ENCODE peak calls at places on chromosomes 11 and 22, in seven cellular contexts. M is cerebellar cortex, X is mucosa of descending colon, Q is sciatic nerve, C is GM06990, R is HS-5, B is type B pancreatic cell. O is an unnamed sample.
A peak's percentile ranks its signal among the peaks of the same experiment; 100 is the strongest.

GRCh38 chr11:128692750-128693578 is 908 bp upstream of the FLI1 start:
- DNase-seq in M (no peak), X (peak; percentile 70), Q (peak; percentile 70), C (peak; percentile 61), R (no peak), B (no peak), O (peak; percentile 56)

GRCh38 chr22:29625090-29625825 is 21.8 kb downstream of the NF2 start:
- DNase-seq in M (peak; percentile 75), X (no peak), Q (peak; percentile 65), C (no peak), R (peak; percentile 60), B (no peak), O (no peak)

GRCh38 chr11:56849250-56849649 is 100.8 kb upstream of the OR9G4 start:
- DNase-seq in M (no peak), X (no peak), Q (no peak), C (no peak), R (no peak), B (no peak), O (no peak)

GRCh38 chr11:69520186-69520585 is 38.7 kb downstream of the LINC01488 start:
- DNase-seq in M (no peak), X (no peak), Q (no peak), C (no peak), R (no peak), B (no peak), O (no peak)

GRCh38 chr22:44531487-44531886 is 33.5 kb upstream of the RTL6 start:
- DNase-seq in M (no peak), X (no peak), Q (no peak), C (no peak), R (no peak), B (no peak), O (no peak)

GRCh38 chr22:44182591-44183588 is 2.2 kb downstream of the PARVG start:
- DNase-seq in M (no peak), X (peak; percentile 85), Q (no peak), C (peak; percentile 57), R (no peak), B (no peak), O (peak; percentile 68)

GRCh38 chr11:76410771-76411423 is 29.8 kb downstream of the GVQW3 start:
- DNase-seq in M (no peak), X (no peak), Q (no peak), C (no peak), R (no peak), B (no peak), O (no peak)

GRCh38 chr11:9396752-9397151 is 12.3 kb downstream of the IPO7 start:
- DNase-seq in M (no peak), X (no peak), Q (no peak), C (no peak), R (no peak), B (no peak), O (no peak)

GRCh38 chr11:9613830-9614762 is 40.6 kb downstream of the WEE1 start:
- DNase-seq in M (peak; percentile 79), X (peak; percentile 94), Q (peak; percentile 93), C (peak; percentile 97), R (peak; percentile 68), B (peak; percentile 93), O (peak; percentile 93)

GRCh38 chr11:118619444-118620205 is 12.2 kb downstream of the PHLDB1 start:
- DNase-seq in M (peak; percentile 84), X (peak; percentile 22), Q (no peak), C (no peak), R (peak; percentile 81), B (no peak), O (no peak)

GRCh38 chr11:118924591-118925585 is 838 bp downstream of the BCL9L start:
- DNase-seq in M (peak; percentile 74), X (peak; percentile 77), Q (no peak), C (peak; percentile 51), R (no peak), B (peak; percentile 77), O (peak; percentile 53)

GRCh38 chr22:20741634-20742581 is 32.0 kb upstream of the SERPIND1 start:
- DNase-seq in M (peak; percentile 60), X (no peak), Q (no peak), C (no peak), R (no peak), B (no peak), O (no peak)

GRCh38 chr11:43925063-43925931 is 17.1 kb upstream of the C11orf96 start:
- DNase-seq in M (no peak), X (no peak), Q (no peak), C (no peak), R (no peak), B (no peak), O (no peak)

GRCh38 chr22:19579113-19579811 is 55.1 kb upstream of the CLDN5 start:
- DNase-seq in M (no peak), X (no peak), Q (no peak), C (no peak), R (no peak), B (no peak), O (no peak)

GRCh38 chr11:120030411-120030810 is 107.5 kb downstream of the TRIM29 start:
- DNase-seq in M (no peak), X (no peak), Q (no peak), C (no peak), R (no peak), B (no peak), O (no peak)

GRCh38 chr11:34505874-34506273 is 7.7 kb downstream of the ELF5 start:
- DNase-seq in M (no peak), X (no peak), Q (no peak), C (no peak), R (no peak), B (no peak), O (no peak)

GRCh38 chr11:17546240-17546639 is 819 bp upstream of the OTOG start:
- DNase-seq in M (no peak), X (no peak), Q (no peak), C (no peak), R (no peak), B (no peak), O (no peak)

GRCh38 chr11:75201771-75202170 is 38.8 kb upstream of the TPBGL start:
- DNase-seq in M (no peak), X (no peak), Q (no peak), C (no peak), R (no peak), B (no peak), O (no peak)

GRCh38 chr11:19740586-19740985 is 27.9 kb downstream of the NAV2 start:
- DNase-seq in M (no peak), X (no peak), Q (no peak), C (no peak), R (no peak), B (no peak), O (no peak)

GRCh38 chr11:131817701-131818188 is 447.3 kb downstream of the NTM start:
- DNase-seq in M (no peak), X (no peak), Q (no peak), C (no peak), R (no peak), B (no peak), O (no peak)